ENCODE peak calls at places on chromosomes 13 and 19, in seven cellular contexts. H is heart right ventricle, N is cardiac fibroblast, Q is suprapubic skin, T is GM12865, U is mucosa of descending colon, B is fibroblast of the aortic adventitia. D is an unnamed sample.

GRCh38 chr13:62973804-62974203 is 1558.2 kb upstream of the PCDH20 start:
- DNase-seq in H (no peak), N (no peak), Q (no peak), T (no peak), U (no peak), B (no peak), D (no peak)

GRCh38 chr19:50928841-50929240 is 17.6 kb upstream of the KLK4 start:
- DNase-seq in H (no peak), N (no peak), Q (no peak), T (peak; percentile 21), U (no peak), B (no peak), D (no peak)

GRCh38 chr19:44927746-44928145 is 13.3 kb downstream of the APOC1 start:
- DNase-seq in H (no peak), N (peak; percentile 83), Q (no peak), T (no peak), U (no peak), B (peak; percentile 71), D (peak; percentile 71)

GRCh38 chr13:99311748-99312492 is 4.7 kb upstream of the GPR183 start:
- DNase-seq in H (no peak), N (no peak), Q (no peak), T (no peak), U (no peak), B (peak; percentile 36), D (peak; percentile 77)

GRCh38 chr13:99192480-99192879 is 8.2 kb upstream of the UBAC2 start:
- DNase-seq in H (no peak), N (no peak), Q (no peak), T (no peak), U (no peak), B (no peak), D (no peak)

GRCh38 chr13:73754727-73755292 is 379.4 kb downstream of the KLF12 start:
- DNase-seq in H (no peak), N (peak; percentile 80), Q (no peak), T (peak; percentile 56), U (no peak), B (peak; percentile 79), D (peak; percentile 43)

GRCh38 chr19:5667751-5668271 is 12.5 kb downstream of the MICOS13 start:
- DNase-seq in H (no peak), N (no peak), Q (no peak), T (no peak), U (no peak), B (no peak), D (no peak)

GRCh38 chr19:16702123-16702522 is 17.5 kb upstream of the NWD1 start:
- DNase-seq in H (peak; percentile 23), N (peak; percentile 20), Q (peak; percentile 79), T (peak; percentile 24), U (no peak), B (peak; percentile 88), D (peak; percentile 69)

GRCh38 chr13:77429320-77430142 is 102.6 kb upstream of the MYCBP2 start:
- DNase-seq in H (no peak), N (peak; percentile 1), Q (no peak), T (peak; percentile 87), U (no peak), B (no peak), D (no peak)

GRCh38 chr13:103371271-103371670 is 305.1 kb upstream of the SLC10A2 start:
- DNase-seq in H (no peak), N (peak; percentile 3), Q (no peak), T (no peak), U (no peak), B (no peak), D (peak; percentile 4)

GRCh38 chr13:106318941-106319411 is 216.5 kb downstream of the EFNB2 start:
- DNase-seq in H (no peak), N (peak; percentile 95), Q (no peak), T (no peak), U (no peak), B (peak; percentile 79), D (peak; percentile 91)

GRCh38 chr13:23988546-23989122 is 91.3 kb upstream of the C1QTNF9B start:
- DNase-seq in H (no peak), N (no peak), Q (no peak), T (no peak), U (no peak), B (no peak), D (no peak)

GRCh38 chr13:29937836-29938235 is 87.4 kb upstream of the UBL3 start:
- DNase-seq in H (no peak), N (no peak), Q (no peak), T (peak; percentile 20), U (no peak), B (no peak), D (no peak)

GRCh38 chr13:106680796-106681482 is 113.0 kb upstream of the ARGLU1 start:
- DNase-seq in H (peak; percentile 23), N (no peak), Q (no peak), T (no peak), U (no peak), B (no peak), D (no peak)

GRCh38 chr19:34432797-34433196 is 4.6 kb downstream of the UBA2 start:
- DNase-seq in H (peak; percentile 35), N (peak; percentile 49), Q (no peak), T (no peak), U (no peak), B (peak; percentile 16), D (no peak)

GRCh38 chr13:30752201-30752797 is 17.0 kb downstream of the ALOX5AP start:
- DNase-seq in H (peak; percentile 39), N (peak; percentile 68), Q (no peak), T (no peak), U (no peak), B (peak; percentile 62), D (peak; percentile 30)

GRCh38 chr19:8252922-8253589 is 43.9 kb downstream of the CERS4 start:
- DNase-seq in H (peak; percentile 89), N (peak; percentile 82), Q (peak; percentile 90), T (peak; percentile 85), U (peak; percentile 87), B (peak; percentile 80), D (peak; percentile 88)
- TF ChIP-seq CTCF in H (peak; percentile 96), N (peak; percentile 92), Q (peak; percentile 86), T (peak; percentile 89), U (peak; percentile 78), B (peak; percentile 94), D (peak; percentile 94)

GRCh38 chr19:17888260-17888659 is 16.5 kb downstream of the SLC5A5 start:
- DNase-seq in H (no peak), N (no peak), Q (no peak), T (no peak), U (no peak), B (no peak), D (no peak)

GRCh38 chr19:17881701-17882100 is 10.0 kb downstream of the SLC5A5 start:
- DNase-seq in H (no peak), N (no peak), Q (no peak), T (no peak), U (no peak), B (no peak), D (no peak)

GRCh38 chr19:17886515-17886914 is 14.8 kb downstream of the SLC5A5 start:
- DNase-seq in H (no peak), N (no peak), Q (no peak), T (peak; percentile 46), U (no peak), B (no peak), D (no peak)

GRCh38 chr19:17879466-17879865 is 7.7 kb downstream of the SLC5A5 start:
- DNase-seq in H (no peak), N (no peak), Q (no peak), T (no peak), U (no peak), B (no peak), D (no peak)

DNA sequence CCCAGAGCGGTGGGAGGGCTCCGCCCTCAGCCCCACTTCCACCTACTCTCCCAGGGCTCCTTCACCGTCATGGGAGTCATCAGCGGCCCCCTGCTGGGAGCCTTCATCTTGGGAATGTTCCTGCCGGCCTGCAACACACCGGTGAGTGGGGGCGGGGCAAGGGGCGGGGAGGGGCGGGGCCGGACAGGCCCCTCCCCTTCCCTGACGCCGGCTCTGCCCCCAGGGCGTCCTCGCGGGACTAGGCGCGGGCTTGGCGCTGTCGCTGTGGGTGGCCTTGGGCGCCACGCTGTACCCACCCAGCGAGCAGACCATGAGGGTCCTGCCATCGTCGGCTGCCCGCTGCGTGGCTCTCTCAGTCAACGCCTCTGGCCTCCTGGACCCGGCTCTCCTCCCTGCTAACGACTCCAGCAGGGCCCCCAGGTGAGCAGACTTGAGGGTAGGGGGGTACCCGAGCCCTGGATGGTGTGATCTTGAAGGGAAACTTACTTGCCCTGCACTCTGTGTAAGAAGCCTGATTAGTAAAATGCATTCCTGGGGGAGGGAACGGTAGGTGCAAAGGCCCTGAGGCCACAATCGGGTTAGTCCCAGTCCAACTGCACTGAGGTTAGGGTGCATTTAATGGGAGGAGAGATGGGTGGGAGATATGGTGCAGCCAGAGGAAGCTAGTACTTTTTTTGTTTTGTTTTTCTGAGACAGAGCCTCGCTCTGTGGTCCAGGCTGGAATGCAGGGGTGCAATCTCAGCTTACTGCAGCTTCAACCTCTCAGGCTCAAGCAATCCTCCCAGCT is 12.1 kb downstream of the SLC5A5 start:
- DNase-seq in H (no peak), N (no peak), Q (no peak), T (no peak), U (no peak), B (no peak), D (no peak)
- H3K4me3 ChIP-seq in H (no peak overlapping the region), N (no peak overlapping the region), Q (no peak overlapping the region), T (no peak overlapping the region), U (no peak overlapping the region), B (no peak overlapping the region), D (no peak overlapping the region)

GRCh38 chr19:32291876-32292275 is 53.5 kb upstream of the ZNF507 start:
- DNase-seq in H (no peak), N (no peak), Q (no peak), T (no peak), U (no peak), B (no peak), D (no peak)

GRCh38 chr19:32287086-32287485 is 58.3 kb upstream of the ZNF507 start:
- DNase-seq in H (no peak), N (peak; percentile 48), Q (no peak), T (no peak), U (no peak), B (no peak), D (no peak)

GRCh38 chr19:32289566-32290210 is 55.7 kb upstream of the ZNF507 start:
- DNase-seq in H (no peak), N (no peak), Q (no peak), T (no peak), U (no peak), B (no peak), D (no peak)

GRCh38 chr19:32287811-32288227 is 57.6 kb upstream of the ZNF507 start:
- DNase-seq in H (peak; percentile 74), N (peak; percentile 86), Q (peak; percentile 86), T (peak; percentile 25), U (peak; percentile 77), B (peak; percentile 82), D (peak; percentile 37)
- TF ChIP-seq CTCF in H (peak; percentile 46), N (peak; percentile 57), Q (no peak), T (peak; percentile 29), U (no peak), B (peak; percentile 55), D (peak; percentile 60)

GRCh38 chr19:48963371-48964204 is 1.5 kb upstream of the FTL start:
- DNase-seq in H (peak; percentile 78), N (peak; percentile 78), Q (no peak), T (peak; percentile 89), U (peak; percentile 88), B (peak; percentile 73), D (peak; percentile 91)

GRCh38 chr19:48961673-48962028 is 3.5 kb upstream of the FTL start:
- DNase-seq in H (no peak), N (no peak), Q (no peak), T (no peak), U (peak; percentile 56), B (no peak), D (no peak)

GRCh38 chr19:48962029-48962848 is 2.9 kb upstream of the FTL start:
- DNase-seq in H (peak; percentile 54), N (peak; percentile 56), Q (no peak), T (peak; percentile 90), U (peak; percentile 90), B (no peak), D (no peak)

GRCh38 chr19:48964205-48965032 is 690 bp upstream of the FTL start:
- DNase-seq in H (no peak), N (peak; percentile 32), Q (no peak), T (no peak), U (peak; percentile 48), B (peak; percentile 72), D (peak; percentile 74)

GRCh38 chr19:48962849-48963165 is 2.3 kb upstream of the FTL start:
- DNase-seq in H (no peak), N (no peak), Q (no peak), T (peak; percentile 36), U (peak; percentile 38), B (no peak), D (no peak)
- H3K4me3 ChIP-seq in H (no peak overlapping the region), N (no peak overlapping the region), Q (no peak overlapping the region), T (peak overlapping the region; percentile 70), U (no peak overlapping the region), B (no peak overlapping the region), D (no peak overlapping the region)

D was measured in foreskin fibroblast.